ENCODE peak calls at places on chromosomes 13 and 19, in seven cellular contexts. I is H1, D is fibroblast of the aortic adventitia, E is bronchial epithelial cell, F is vagina, Z is WTC11, N is dorsolateral prefrontal cortex. H is an unnamed sample.

GRCh38 chr13:72651196-72651595 is 76.2 kb downstream of the MZT1 start:
- DNase-seq in I (no peak), D (no peak), E (peak), F (no peak), Z (no peak), N (no peak), H (no peak)

GRCh38 chr13:34435338-34435737 is 506.7 kb upstream of the NBEA start:
- DNase-seq in I (no peak), D (no peak), E (peak), F (no peak), Z (no peak), N (no peak), H (no peak)

GRCh38 chr19:49879243-49879960 is 1.9 kb downstream of the TBC1D17 start:
- DNase-seq in I (no peak), D (no peak), E (no peak), F (no peak), Z (no peak), N (no peak), H (no peak)

GRCh38 chr19:45103200-45103624 is 10.2 kb downstream of the PPP1R37 start:
- DNase-seq in I (no peak), D (no peak), E (no peak), F (no peak), Z (no peak), N (peak), H (no peak)

GRCh38 chr13:97911311-97912138 is 42.0 kb upstream of the IPO5 start:
- DNase-seq in I (no peak), D (peak), E (peak), F (no peak), Z (peak), N (no peak), H (no peak)

GRCh38 chr19:12034610-12035009 is 869 bp downstream of the ZNF433 start:
- DNase-seq in I (no peak), D (peak), E (no peak), F (no peak), Z (no peak), N (no peak), H (no peak)

GRCh38 chr19:22616659-22617058 is 17.5 kb upstream of the ZNF492 start:
- DNase-seq in I (no peak), D (no peak), E (no peak), F (no peak), Z (no peak), N (no peak), H (no peak)

GRCh38 chr19:46704379-46705076 is 12.4 kb downstream of the PRKD2 start:
- DNase-seq in I (no peak), D (peak), E (peak), F (no peak), Z (peak), N (no peak), H (peak)

GRCh38 chr13:55937180-55937579 is 1203.5 kb upstream of the PRR20A start:
- DNase-seq in I (no peak), D (no peak), E (no peak), F (no peak), Z (no peak), N (no peak), H (no peak)

DNA sequence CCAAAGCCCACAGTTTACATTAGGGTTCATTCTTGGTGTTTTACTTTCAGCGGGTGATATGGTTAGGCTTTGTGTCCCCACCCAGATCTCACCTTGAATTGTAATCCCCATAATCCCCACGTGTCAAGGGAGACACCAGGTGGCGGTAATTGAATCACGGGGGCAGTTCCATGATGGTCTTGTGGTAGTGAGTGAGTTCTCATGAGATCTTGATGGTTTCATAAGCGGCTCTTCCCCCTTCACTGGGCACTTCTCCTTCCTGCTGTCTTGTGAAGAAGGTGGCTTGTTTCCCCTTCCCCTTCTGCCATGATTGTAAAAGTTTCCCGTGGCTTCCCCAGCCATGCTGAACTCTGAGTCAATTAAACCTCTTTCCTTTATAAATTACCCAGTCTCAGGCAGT is 12.0 kb downstream of the FPR2 start:
- DNase-seq in I (no peak), D (no peak), E (no peak), F (no peak), Z (no peak), N (no peak), H (no peak)
- TF ChIP-seq CTCF in I (peak), D (no peak), E (no peak), F (no peak), Z (no peak), N (no peak), H (no peak)

DNA sequence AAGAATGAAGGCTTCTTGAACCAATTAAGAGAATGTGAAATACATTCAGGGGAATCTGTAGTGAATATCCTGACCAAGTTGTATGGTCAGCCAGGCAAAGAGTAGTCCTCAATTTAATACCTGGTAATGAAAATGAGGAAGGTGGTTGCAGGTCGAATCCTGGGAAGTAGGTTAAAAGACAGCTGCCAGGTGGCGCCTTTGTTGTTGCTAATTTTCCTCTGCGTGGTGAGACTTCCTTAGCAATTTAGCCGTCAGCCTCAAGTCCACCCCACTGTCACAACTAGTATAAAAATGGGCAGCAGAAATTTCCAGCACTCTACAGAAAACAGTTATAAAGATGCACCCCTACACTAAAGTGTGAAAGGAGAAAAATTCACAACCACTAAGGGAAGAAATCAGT is 235.7 kb downstream of the NHLRC3 start:
- DNase-seq in I (no peak), D (peak), E (peak), F (no peak), Z (peak), N (no peak), H (no peak)
- TF ChIP-seq CTCF in I (peak), D (no peak), E (peak), F (no peak), Z (no peak), N (no peak), H (no peak)

GRCh38 chr13:33263484-33263883 is 22.1 kb downstream of the STARD13 start:
- DNase-seq in I (no peak), D (no peak), E (no peak), F (no peak), Z (no peak), N (no peak), H (no peak)

GRCh38 chr13:33262069-33262487 is 23.5 kb downstream of the STARD13 start:
- DNase-seq in I (no peak), D (peak), E (peak), F (no peak), Z (peak), N (peak), H (no peak)

GRCh38 chr13:33262554-33262953 is 23.0 kb downstream of the STARD13 start:
- DNase-seq in I (no peak), D (no peak), E (no peak), F (no peak), Z (no peak), N (no peak), H (no peak)

GRCh38 chr13:33263976-33264619 is 21.5 kb downstream of the STARD13 start:
- DNase-seq in I (no peak), D (no peak), E (no peak), F (no peak), Z (no peak), N (no peak), H (no peak)

DNA sequence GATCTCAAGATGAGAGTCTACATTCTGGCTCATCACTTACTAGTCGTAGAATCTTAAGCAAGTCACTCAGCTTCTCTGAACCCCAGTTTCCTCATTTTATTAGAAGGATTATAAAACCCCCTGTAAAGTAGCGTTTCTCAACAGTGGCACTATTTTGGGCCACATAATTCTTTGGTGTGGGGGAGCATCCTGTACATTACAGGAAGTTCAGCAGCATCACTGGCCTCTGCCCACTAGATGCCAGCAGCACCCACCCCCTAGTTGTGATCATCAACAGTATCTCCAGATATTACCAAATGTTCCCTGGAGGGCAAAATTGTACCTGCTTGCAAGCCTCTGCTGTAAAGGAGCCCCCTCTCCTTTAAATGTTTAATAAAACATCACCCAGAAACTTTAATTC is 22.6 kb downstream of the STARD13 start:
- DNase-seq in I (no peak), D (no peak), E (no peak), F (no peak), Z (no peak), N (peak), H (no peak)
- TF ChIP-seq CTCF in I (no peak), D (no peak), E (no peak), F (no peak), Z (no peak), N (peak), H (no peak)

GRCh38 chr13:112583592-112584277 is 4.2 kb downstream of the TUBGCP3 start:
- DNase-seq in I (no peak), D (no peak), E (no peak), F (no peak), Z (no peak), N (no peak), H (no peak)
- TF ChIP-seq CTCF in I (no peak), D (no peak), E (no peak), F (no peak), Z (no peak), N (no peak), H (no peak)

GRCh38 chr13:67238277-67238859 is 8.2 kb upstream of the PCDH9 start:
- DNase-seq in I (no peak), D (peak), E (peak), F (no peak), Z (no peak), N (no peak), H (no peak)
- TF ChIP-seq CTCF in I (peak), D (peak), E (peak), F (peak), Z (peak), N (peak), H (peak)

GRCh38 chr19:50890422-50891252 is 17.4 kb downstream of the KLK2 start:
- DNase-seq in I (no peak), D (peak), E (peak), F (no peak), Z (no peak), N (no peak), H (no peak)

GRCh38 chr19:50896591-50897190 is 14.5 kb downstream of the KLK4 start:
- DNase-seq in I (no peak), D (peak), E (peak), F (no peak), Z (no peak), N (no peak), H (no peak)

GRCh38 chr19:50894478-50895356 is 16.5 kb downstream of the KLK4 start:
- DNase-seq in I (no peak), D (no peak), E (no peak), F (no peak), Z (no peak), N (no peak), H (no peak)

GRCh38 chr19:50891253-50891625 is 18.0 kb downstream of the KLK2 start:
- DNase-seq in I (no peak), D (no peak), E (no peak), F (no peak), Z (no peak), N (no peak), H (no peak)

GRCh38 chr19:50893047-50893737 is 18.0 kb downstream of the KLK4 start:
- DNase-seq in I (no peak), D (no peak), E (no peak), F (no peak), Z (peak), N (no peak), H (no peak)
- TF ChIP-seq CTCF in I (peak), D (no peak), E (no peak), F (no peak), Z (peak), N (no peak), H (no peak)